ENCODE peak calls at places on chromosomes 12 and 14, in five cellular contexts. One of them, this sample, is unnamed.

GRCh38 chr12:26499979-26500640 is 304.7 kb downstream of the SSPN start:
- DNase-seq in HepG2: no peak
- DNase-seq in K562: no peak
- DNase-seq in H1: no peak
- DNase-seq in GM12892: no peak
- DNase-seq in this sample: no peak

GRCh38 chr12:6602526-6602925 is 4.7 kb downstream of the CHD4 start:
- DNase-seq in H1: no peak
- DNase-seq in K562: no peak
- DNase-seq in HepG2: no peak
- DNase-seq in GM12892: no peak
- DNase-seq in this sample: no peak

GRCh38 chr12:124927325-124928094 is 13.1 kb upstream of the UBC start:
- DNase-seq in K562: peak; percentile 92
- DNase-seq in HepG2: peak; percentile 85
- DNase-seq in GM12892: peak; percentile 75
- DNase-seq in H1: no peak
- DNase-seq in this sample: no peak

GRCh38 chr12:95168746-95169145 is 48.5 kb downstream of the FGD6 start:
- DNase-seq in HepG2: no peak
- DNase-seq in H1: no peak
- DNase-seq in GM12892: no peak
- DNase-seq in K562: no peak
- DNase-seq in this sample: no peak

GRCh38 chr12:100724071-100724470 is 70.5 kb upstream of the ANO4 start:
- DNase-seq in H1: no peak
- DNase-seq in GM12892: no peak
- DNase-seq in K562: no peak
- DNase-seq in HepG2: no peak
- DNase-seq in this sample: no peak

GRCh38 chr12:12294215-12295005 is 27.6 kb upstream of the LRP6 start:
- DNase-seq in K562: no peak
- DNase-seq in GM12892: no peak
- DNase-seq in H1: no peak
- DNase-seq in HepG2: no peak
- DNase-seq in this sample: no peak

GRCh38 chr12:66388512-66388911 is 86.2 kb downstream of the HELB start:
- DNase-seq in GM12892: no peak
- DNase-seq in HepG2: no peak
- DNase-seq in H1: no peak
- DNase-seq in K562: no peak
- DNase-seq in this sample: no peak

GRCh38 chr14:103625361-103626095 is 3.5 kb upstream of the KLC1 start:
- DNase-seq in H1: no peak
- DNase-seq in GM12892: no peak
- DNase-seq in K562: no peak
- DNase-seq in HepG2: no peak
- DNase-seq in this sample: no peak

GRCh38 chr14:89578048-89578619 is 161.1 kb upstream of the FOXN3 start:
- DNase-seq in GM12892: no peak
- DNase-seq in H1: no peak
- DNase-seq in K562: no peak
- DNase-seq in HepG2: no peak
- DNase-seq in this sample: no peak

GRCh38 chr12:38610808-38611350 is 294.3 kb downstream of the ALG10B start:
- DNase-seq in H1: no peak
- DNase-seq in K562: no peak
- DNase-seq in GM12892: no peak
- DNase-seq in HepG2: no peak
- DNase-seq in this sample: no peak

GRCh38 chr14:54651018-54651351 is 84.1 kb downstream of the SAMD4A start:
- DNase-seq in GM12892: no peak
- DNase-seq in HepG2: no peak
- DNase-seq in H1: no peak
- DNase-seq in K562: no peak
- DNase-seq in this sample: no peak

GRCh38 chr12:29730481-29730880 is 53.3 kb downstream of the TMTC1 start:
- DNase-seq in GM12892: no peak
- DNase-seq in H1: no peak
- DNase-seq in K562: no peak
- DNase-seq in HepG2: no peak
- DNase-seq in this sample: no peak

GRCh38 chr12:52440821-52441319 is 6.7 kb upstream of the KRT75 start:
- DNase-seq in HepG2: no peak
- DNase-seq in K562: no peak
- DNase-seq in H1: no peak
- DNase-seq in GM12892: no peak
- DNase-seq in this sample: no peak

GRCh38 chr12:102685172-102685571 is 204.8 kb upstream of the IGF1 start:
- DNase-seq in GM12892: no peak
- DNase-seq in HepG2: no peak
- DNase-seq in H1: no peak
- DNase-seq in K562: no peak
- DNase-seq in this sample: no peak

GRCh38 chr12:41407240-41407799 is 219.2 kb downstream of the PDZRN4 start:
- DNase-seq in GM12892: no peak
- DNase-seq in H1: no peak
- DNase-seq in K562: no peak
- DNase-seq in HepG2: no peak
- DNase-seq in this sample: no peak

GRCh38 chr14:21734457-21735074 is 60.9 kb upstream of the OR4E1 start:
- DNase-seq in HepG2: peak; percentile 75
- DNase-seq in H1: no peak
- DNase-seq in K562: peak; percentile 58
- DNase-seq in GM12892: no peak
- DNase-seq in this sample: peak; percentile 5

GRCh38 chr12:121637231-121637914 is 11.0 kb downstream of the ORAI1 start:
- DNase-seq in GM12892: peak; percentile 69
- DNase-seq in H1: no peak
- DNase-seq in HepG2: no peak
- DNase-seq in K562: no peak
- DNase-seq in this sample: peak; percentile 73

GRCh38 chr12:2018401-2018800 is 14.1 kb upstream of the DCP1B start:
- DNase-seq in H1: no peak
- DNase-seq in K562: no peak
- DNase-seq in GM12892: no peak
- DNase-seq in HepG2: no peak
- DNase-seq in this sample: no peak

GRCh38 chr12:52266514-52266913 is 7.9 kb upstream of the KRT86 start:
- DNase-seq in HepG2: no peak
- DNase-seq in H1: no peak
- DNase-seq in K562: no peak
- DNase-seq in GM12892: no peak
- DNase-seq in this sample: no peak

GRCh38 chr12:6292606-6293005 is 17.9 kb upstream of the PLEKHG6 start:
- DNase-seq in K562: no peak
- DNase-seq in H1: no peak
- DNase-seq in HepG2: peak; percentile 43
- DNase-seq in GM12892: no peak
- DNase-seq in this sample: no peak

GRCh38 chr12:3255071-3255470 is 177.9 kb downstream of the TSPAN9 start:
- DNase-seq in H1: no peak
- DNase-seq in GM12892: no peak
- DNase-seq in K562: no peak
- DNase-seq in HepG2: no peak
- DNase-seq in this sample: no peak

GRCh38 chr14:73465833-73466532 is 7.6 kb upstream of the NUMB start:
- DNase-seq in K562: no peak
- DNase-seq in H1: no peak
- DNase-seq in HepG2: peak; percentile 28
- DNase-seq in GM12892: no peak
- DNase-seq in this sample: no peak

GRCh38 chr14:68790656-68791077 is 2.2 kb downstream of the ZFP36L1 start:
- DNase-seq in GM12892: no peak
- DNase-seq in HepG2: no peak
- DNase-seq in K562: no peak
- DNase-seq in H1: no peak
- DNase-seq in this sample: no peak
- TF ChIP-seq POLR2AphosphoS5 in GM12892: peak; percentile 65
- TF ChIP-seq POLR2AphosphoS5 in HepG2: no peak
- TF ChIP-seq POLR2AphosphoS5 in K562: no peak
- TF ChIP-seq POLR2AphosphoS5 in H1: no peak
- TF ChIP-seq POLR2AphosphoS5 in this sample: no peak

DNA sequence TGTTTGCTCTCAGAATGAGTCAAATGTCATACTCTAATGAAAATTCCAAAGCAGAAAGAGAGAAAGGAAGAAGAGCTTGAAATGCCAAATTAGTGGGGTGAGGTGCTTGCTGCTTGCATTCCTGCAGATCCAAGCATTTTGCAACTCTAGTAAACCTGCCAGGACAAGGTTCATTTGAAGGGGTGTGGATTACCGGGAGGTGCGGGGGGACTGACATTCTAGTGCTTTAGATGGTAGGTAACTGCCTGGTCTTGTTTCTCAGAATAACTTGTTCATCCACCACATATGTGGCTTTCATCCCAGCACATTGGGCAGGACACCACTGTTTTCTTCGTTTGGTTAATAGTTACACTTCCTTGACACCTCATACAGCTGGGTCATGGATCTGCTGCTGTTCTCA is 144.4 kb downstream of the AKAP6 start:
- DNase-seq in HepG2: peak; percentile 69
- DNase-seq in K562: no peak
- DNase-seq in H1: no peak
- DNase-seq in GM12892: no peak
- DNase-seq in this sample: no peak
- TF ChIP-seq TAF1 in HepG2: no peak
- TF ChIP-seq TAF1 in K562: no peak
- TF ChIP-seq TAF1 in H1: no peak
- TF ChIP-seq TAF1 in GM12892: no peak
- TF ChIP-seq TAF1 in this sample: no peak

DNA sequence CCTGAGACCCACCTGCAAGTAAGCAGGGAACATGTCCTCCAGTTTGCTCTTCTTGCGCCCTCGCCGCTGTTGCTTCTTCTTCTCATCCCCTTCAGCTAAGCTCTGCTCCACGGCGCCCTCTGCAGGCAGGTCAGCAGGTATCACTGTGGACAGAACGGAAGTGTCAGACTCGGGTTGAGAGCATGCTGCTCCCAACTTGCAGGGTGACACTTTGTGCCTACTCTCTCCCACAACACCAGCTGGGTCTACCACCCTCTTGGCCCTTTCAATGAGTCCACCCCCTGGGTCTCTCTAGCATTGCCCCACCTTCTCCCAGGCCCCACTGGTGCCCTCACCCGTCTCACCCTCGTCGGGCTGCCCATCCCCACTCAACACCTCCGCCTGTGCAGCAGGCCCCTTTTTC is 16.7 kb downstream of the KMT2D start:
- DNase-seq in HepG2: peak; percentile 34
- DNase-seq in H1: no peak
- DNase-seq in K562: peak; percentile 86
- DNase-seq in GM12892: peak; percentile 70
- DNase-seq in this sample: peak; percentile 91
- TF ChIP-seq POLR2AphosphoS5 in HepG2: no peak
- TF ChIP-seq POLR2AphosphoS5 in H1: no peak
- TF ChIP-seq POLR2AphosphoS5 in K562: no peak
- TF ChIP-seq POLR2AphosphoS5 in GM12892: no peak
- TF ChIP-seq POLR2AphosphoS5 in this sample: no peak

GRCh38 chr14:50773632-50774541 is 57.1 kb downstream of the NIN start:
- DNase-seq in HepG2: peak; percentile 11
- DNase-seq in H1: peak; percentile 38
- DNase-seq in K562: peak; percentile 51
- DNase-seq in GM12892: no peak
- DNase-seq in this sample: no peak

GRCh38 chr14:50774542-50775267 is 56.3 kb downstream of the NIN start:
- DNase-seq in H1: no peak
- DNase-seq in HepG2: no peak
- DNase-seq in GM12892: no peak
- DNase-seq in K562: no peak
- DNase-seq in this sample: no peak

GRCh38 chr14:50772361-50772760 is 58.6 kb downstream of the NIN start:
- DNase-seq in GM12892: no peak
- DNase-seq in HepG2: no peak
- DNase-seq in H1: no peak
- DNase-seq in K562: no peak
- DNase-seq in this sample: no peak

GRCh38 chr14:50776522-50776921 is 54.4 kb downstream of the NIN start:
- DNase-seq in HepG2: no peak
- DNase-seq in GM12892: no peak
- DNase-seq in H1: no peak
- DNase-seq in K562: no peak
- DNase-seq in this sample: no peak

DNA sequence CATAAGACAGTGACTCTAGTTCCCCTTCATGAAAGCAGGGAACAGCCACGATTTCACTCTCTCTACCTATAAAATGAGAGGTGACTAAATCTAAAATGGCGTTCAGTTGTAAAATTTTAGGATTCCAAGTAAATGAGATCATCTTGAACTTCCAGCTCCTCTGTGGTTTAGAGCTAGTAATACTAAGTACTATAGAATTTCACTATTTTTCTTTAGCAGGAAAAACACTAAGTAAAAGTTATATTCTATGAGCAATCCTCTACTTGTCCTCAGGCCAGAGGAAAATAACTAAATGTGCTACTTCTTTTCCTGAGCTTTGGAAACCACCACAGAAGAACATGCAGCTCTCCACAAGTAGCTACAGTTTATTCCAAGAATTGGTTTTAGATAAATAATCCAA is 55.6 kb downstream of the NIN start:
- DNase-seq in HepG2: no peak
- DNase-seq in K562: no peak
- DNase-seq in GM12892: no peak
- DNase-seq in H1: no peak
- DNase-seq in this sample: no peak
- TF ChIP-seq TAF1 in HepG2: no peak
- TF ChIP-seq TAF1 in K562: no peak
- TF ChIP-seq TAF1 in GM12892: no peak
- TF ChIP-seq TAF1 in H1: no peak
- TF ChIP-seq TAF1 in this sample: no peak

GRCh38 chr12:115760231-115760630 is 517.3 kb downstream of the MED13L start:
- DNase-seq in GM12892: no peak
- DNase-seq in K562: no peak
- DNase-seq in HepG2: no peak
- DNase-seq in H1: no peak
- DNase-seq in this sample: no peak
- TF ChIP-seq POLR2AphosphoS5 in GM12892: no peak
- TF ChIP-seq POLR2AphosphoS5 in K562: no peak
- TF ChIP-seq POLR2AphosphoS5 in HepG2: no peak
- TF ChIP-seq POLR2AphosphoS5 in H1: no peak
- TF ChIP-seq POLR2AphosphoS5 in this sample: no peak